ENCODE peak calls at places on chromosomes 4 and X, in seven cellular contexts. D is IMR-90, L is RWPE1, E is progenitor cell of endocrine pancreas, U is epithelial cell of esophagus, G is Calu3, C is cardiac muscle cell. Y is an unnamed sample.

GRCh38 chr4:93396274-93396673 is 432.3 kb upstream of the ATOH1 start:
- DNase-seq in D (peak; percentile 77), L (peak; percentile 32), E (no peak), U (peak; percentile 77), G (no peak), C (no peak), Y (no peak)

GRCh38 chr4:23333946-23334878 is 555.6 kb downstream of the PPARGC1A start:
- DNase-seq in D (peak; percentile 71), L (peak; percentile 45), E (no peak), U (peak; percentile 86), G (peak; percentile 35), C (peak; percentile 9), Y (no peak)

GRCh38 chr4:86921608-86922252 is 13.1 kb upstream of the AFF1 start:
- DNase-seq in D (no peak), L (no peak), E (no peak), U (peak; percentile 84), G (no peak), C (no peak), Y (no peak)

GRCh38 chrX:92232182-92232581 is 453.0 kb downstream of the PCDH11X start:
- DNase-seq in D (peak; percentile 2), L (no peak), E (no peak), U (no peak), G (no peak), C (peak; percentile 44), Y (no peak)

GRCh38 chr4:54439831-54440243 is 210.7 kb downstream of the PDGFRA start:
- DNase-seq in D (peak; percentile 41), L (no peak), E (no peak), U (peak; percentile 34), G (no peak), C (no peak), Y (no peak)

GRCh38 chr4:35772291-35772690 is 472.0 kb downstream of the ARAP2 start:
- DNase-seq in D (no peak), L (peak; percentile 30), E (no peak), U (peak; percentile 91), G (no peak), C (no peak), Y (no peak)

GRCh38 chrX:13374364-13374763 is 54.5 kb upstream of the ATXN3L start:
- DNase-seq in D (no peak), L (no peak), E (no peak), U (no peak), G (no peak), C (no peak), Y (no peak)

GRCh38 chr4:70713453-70714026 is 8.2 kb upstream of the RUFY3 start:
- DNase-seq in D (no peak), L (peak; percentile 11), E (no peak), U (peak; percentile 71), G (no peak), C (no peak), Y (no peak)

DNA sequence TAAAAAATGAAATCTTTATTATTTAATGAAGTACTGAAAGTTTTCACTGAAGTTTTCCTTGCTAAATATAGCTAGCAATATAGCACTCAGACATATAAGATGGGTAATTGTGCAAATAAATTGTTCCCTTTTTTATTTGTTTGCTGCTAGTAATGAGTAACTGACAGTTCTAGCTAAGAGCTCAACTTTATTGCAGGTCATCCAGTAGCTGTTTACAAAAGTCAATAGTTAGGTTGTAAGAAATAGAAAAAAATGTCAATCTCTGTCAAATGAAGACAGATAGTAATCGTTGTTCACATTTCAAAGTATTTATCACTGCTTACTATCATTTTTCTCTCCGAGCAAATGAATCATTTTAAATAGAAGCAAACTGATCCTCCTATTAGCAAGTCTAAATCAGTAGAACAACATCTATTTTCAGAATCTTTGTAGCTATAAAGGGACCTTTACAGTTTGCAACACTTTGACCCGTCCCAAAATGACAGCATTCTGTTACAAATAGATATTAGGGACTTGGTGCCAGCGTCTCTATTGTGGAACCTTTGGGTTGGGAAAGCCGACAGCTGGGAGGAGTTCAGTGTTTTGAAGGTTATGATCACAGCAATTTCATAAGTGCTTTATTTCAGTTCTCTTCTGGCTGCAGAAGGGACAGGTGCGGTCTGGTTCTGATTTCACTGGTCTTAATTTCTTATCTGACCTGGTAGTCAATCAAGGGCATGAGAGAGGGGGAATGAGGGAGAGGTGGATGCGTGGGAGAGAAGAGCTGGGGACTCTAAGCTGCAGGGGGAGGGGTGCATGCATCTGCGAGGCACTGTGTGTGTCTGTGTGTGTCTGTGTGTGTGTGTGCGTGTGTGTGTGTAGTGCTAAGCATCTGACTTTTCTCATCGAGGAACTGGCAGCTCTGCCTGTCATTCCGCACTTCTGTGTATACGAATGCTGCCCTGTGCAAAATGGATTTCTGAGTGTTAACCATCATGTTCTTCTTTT is 227.9 kb upstream of the PITX2 start:
- DNase-seq in D (no peak), L (no peak), E (no peak), U (no peak), G (no peak), C (peak; percentile 79), Y (no peak)
- TF ChIP-seq CTCF in D (no peak), L (no peak), E (no peak), U (no peak), G (no peak), C (no peak), Y (no peak)

GRCh38 chrX:150456466-150456865 is 93.3 kb downstream of the MAMLD1 start:
- DNase-seq in D (no peak), L (peak; percentile 26), E (no peak), U (peak; percentile 66), G (no peak), C (no peak), Y (no peak)
- TF ChIP-seq CTCF in D (no peak), L (no peak), E (no peak), U (peak; percentile 35), G (no peak), C (no peak), Y (no peak)

GRCh38 chr4:182928061-182928460 is 10.9 kb upstream of the DCTD start:
- DNase-seq in D (no peak), L (no peak), E (no peak), U (no peak), G (no peak), C (no peak), Y (no peak)
- TF ChIP-seq CTCF in D (peak; percentile 20), L (no peak), E (peak; percentile 36), U (peak; percentile 14), G (peak; percentile 25), C (peak; percentile 27), Y (no peak)

DNA sequence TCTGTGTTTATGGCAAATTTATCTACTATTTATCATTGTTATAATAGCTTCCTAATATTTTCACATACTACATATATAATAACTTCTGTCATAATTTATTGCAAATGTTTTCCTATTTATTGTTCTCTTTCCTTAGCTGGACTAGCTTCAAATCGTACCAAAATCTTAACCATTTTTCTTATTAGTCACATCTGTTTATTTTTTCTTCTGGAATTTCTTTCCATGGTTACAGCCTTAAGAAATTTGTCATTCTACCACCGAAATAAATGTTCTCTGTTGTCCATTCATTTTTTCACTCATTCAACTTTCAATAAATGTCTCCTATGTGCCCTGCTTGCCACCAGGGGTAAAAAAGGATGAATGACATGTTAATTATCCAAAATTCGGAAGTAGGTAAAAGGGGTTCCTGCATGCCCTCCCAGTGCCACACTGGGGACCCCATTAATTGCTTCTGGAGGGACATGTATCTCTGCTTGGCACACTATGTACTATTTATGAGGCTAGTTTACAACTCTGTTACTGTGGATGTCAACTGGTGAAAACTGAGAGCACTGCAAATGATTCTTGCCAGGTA is 182.1 kb downstream of the SH3KBP1 start:
- DNase-seq in D (no peak), L (no peak), E (no peak), U (no peak), G (no peak), C (no peak), Y (no peak)
- TF ChIP-seq CTCF in D (no peak), L (no peak), E (no peak), U (no peak), G (no peak), C (no peak), Y (no peak)

GRCh38 chr4:113153529-113154101 is 104.2 kb downstream of the ANK2 start:
- DNase-seq in D (no peak), L (no peak), E (no peak), U (peak; percentile 85), G (no peak), C (no peak), Y (no peak)
- TF ChIP-seq CTCF in D (no peak), L (no peak), E (no peak), U (peak; percentile 46), G (no peak), C (peak; percentile 18), Y (no peak)

GRCh38 chrX:110450050-110450449 is 91.4 kb downstream of the RTL9 start:
- DNase-seq in D (peak; percentile 63), L (peak; percentile 30), E (peak; percentile 80), U (peak; percentile 68), G (peak; percentile 70), C (peak; percentile 91), Y (peak; percentile 14)
- TF ChIP-seq CTCF in D (peak; percentile 84), L (peak; percentile 64), E (peak; percentile 91), U (peak; percentile 69), G (peak; percentile 39), C (peak; percentile 65), Y (no peak)

DNA sequence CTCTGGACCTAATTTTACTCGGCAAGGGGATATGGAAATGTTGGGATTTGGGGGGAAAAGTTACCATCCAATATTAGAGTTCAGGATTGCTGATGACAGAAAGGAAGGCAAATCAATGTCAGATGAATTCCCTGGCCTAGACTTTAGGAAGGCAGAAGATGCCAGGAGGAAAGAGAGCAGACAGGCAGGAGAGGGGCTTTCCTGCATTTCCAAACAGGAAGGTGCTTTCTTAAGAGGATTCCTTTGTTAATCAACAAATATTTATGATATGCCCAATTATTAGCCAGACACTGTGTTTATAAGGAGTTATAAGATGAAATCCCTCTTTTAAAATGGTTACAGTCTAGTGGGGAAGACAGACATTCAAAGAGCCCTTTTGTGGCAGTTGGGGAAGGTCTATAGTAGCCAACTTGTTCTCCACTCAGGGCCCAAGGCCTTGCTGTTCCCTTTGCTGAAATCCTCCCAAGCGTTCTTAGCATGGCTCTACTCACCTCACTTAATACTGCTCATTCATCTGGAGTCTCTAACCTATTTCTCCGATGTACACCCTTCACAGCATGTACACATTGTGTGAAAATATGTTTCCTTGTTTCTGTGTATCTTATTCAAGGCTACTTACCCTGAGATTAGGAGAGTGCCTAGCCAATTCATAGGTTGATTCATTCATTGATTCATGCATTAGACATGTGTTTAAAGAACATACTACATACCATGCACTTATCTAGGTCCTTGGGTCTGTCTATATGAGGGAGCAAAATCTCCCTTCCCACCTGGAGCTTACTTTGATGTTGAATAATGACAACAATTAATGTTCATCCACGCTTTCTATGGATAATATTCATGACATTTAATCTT is 5.3 kb downstream of the IGFBP7 start:
- DNase-seq in D (peak; percentile 30), L (no peak), E (no peak), U (peak; percentile 50), G (no peak), C (no peak), Y (no peak)
- TF ChIP-seq CTCF in D (no peak), L (no peak), E (no peak), U (no peak), G (no peak), C (no peak), Y (no peak)

DNA sequence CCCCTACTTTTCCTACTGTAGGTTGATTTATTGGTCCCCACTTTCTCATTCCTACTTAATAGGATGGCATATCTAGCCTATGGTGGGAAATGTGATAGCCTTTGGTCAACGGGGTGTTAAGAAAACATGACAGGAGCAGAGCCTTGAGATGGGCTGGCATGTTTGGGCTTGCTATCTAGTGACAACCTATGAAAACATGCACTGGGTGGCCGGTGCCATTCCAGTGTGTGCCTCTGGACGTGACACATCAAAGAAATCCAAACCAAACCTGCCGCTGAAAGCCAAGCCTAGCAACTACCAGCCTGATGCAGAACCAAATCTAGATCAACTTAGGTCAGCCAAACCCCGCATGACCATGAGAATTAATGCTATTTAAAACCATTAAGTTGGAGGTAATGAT is 317.6 kb downstream of the DMD start:
- DNase-seq in D (no peak), L (no peak), E (no peak), U (peak; percentile 47), G (no peak), C (no peak), Y (no peak)
- TF ChIP-seq CTCF in D (no peak), L (no peak), E (no peak), U (no peak), G (no peak), C (no peak), Y (no peak)

Y was measured in activated B cell treated with CpG ODN at 0.5 μM for 24 hours.